ENCODE peak calls at places on chromosomes 16 and 17, in eight cellular contexts. One of them, this sample, is unnamed. For H3K27me3, the result is how much of the 10 kb centered on the place peaks cover.

GRCh38 chr16:11140466-11140865 is 115.5 kb downstream of the SOCS1 start:
- DNase-seq in cardiac muscle cell: no peak
- DNase-seq in Peyer's patch: no peak
- DNase-seq in dorsolateral prefrontal cortex: no peak
- DNase-seq in WERI-Rb-1: no peak
- DNase-seq in heart right ventricle: no peak
- DNase-seq in RWPE2: no peak
- DNase-seq in endodermal cell: peak
- DNase-seq in this sample: no peak

GRCh38 chr17:58515286-58515685 is 848 bp upstream of the MTMR4 start:
- DNase-seq in Peyer's patch: no peak
- DNase-seq in endodermal cell: no peak
- DNase-seq in heart right ventricle: no peak
- DNase-seq in RWPE2: no peak
- DNase-seq in WERI-Rb-1: no peak
- DNase-seq in cardiac muscle cell: no peak
- DNase-seq in dorsolateral prefrontal cortex: no peak
- DNase-seq in this sample: no peak

GRCh38 chr17:4998666-4999428 is 1.1 kb downstream of the KIF1C start:
- DNase-seq in Peyer's patch: peak
- DNase-seq in RWPE2: no peak
- DNase-seq in heart right ventricle: no peak
- DNase-seq in dorsolateral prefrontal cortex: no peak
- DNase-seq in cardiac muscle cell: no peak
- DNase-seq in endodermal cell: peak
- DNase-seq in WERI-Rb-1: no peak
- DNase-seq in this sample: no peak

GRCh38 chr17:1126801-1127550 is 52.8 kb downstream of the ABR start:
- DNase-seq in endodermal cell: no peak
- DNase-seq in Peyer's patch: no peak
- DNase-seq in RWPE2: no peak
- DNase-seq in dorsolateral prefrontal cortex: no peak
- DNase-seq in WERI-Rb-1: no peak
- DNase-seq in heart right ventricle: no peak
- DNase-seq in cardiac muscle cell: no peak
- DNase-seq in this sample: no peak

GRCh38 chr16:56389554-56389953 is 35.8 kb downstream of the AMFR start:
- DNase-seq in RWPE2: no peak
- DNase-seq in WERI-Rb-1: no peak
- DNase-seq in heart right ventricle: no peak
- DNase-seq in endodermal cell: no peak
- DNase-seq in dorsolateral prefrontal cortex: no peak
- DNase-seq in Peyer's patch: no peak
- DNase-seq in cardiac muscle cell: peak
- DNase-seq in this sample: peak

GRCh38 chr17:41492351-41492750 is 2.6 kb upstream of the KRT36 start:
- DNase-seq in Peyer's patch: no peak
- DNase-seq in dorsolateral prefrontal cortex: no peak
- DNase-seq in endodermal cell: no peak
- DNase-seq in heart right ventricle: no peak
- DNase-seq in cardiac muscle cell: peak
- DNase-seq in WERI-Rb-1: no peak
- DNase-seq in RWPE2: no peak
- DNase-seq in this sample: no peak

GRCh38 chr17:65438708-65439294 is 122.6 kb downstream of the AXIN2 start:
- DNase-seq in dorsolateral prefrontal cortex: no peak
- DNase-seq in WERI-Rb-1: no peak
- DNase-seq in RWPE2: no peak
- DNase-seq in endodermal cell: peak
- DNase-seq in cardiac muscle cell: no peak
- DNase-seq in Peyer's patch: no peak
- DNase-seq in heart right ventricle: no peak
- DNase-seq in this sample: no peak

GRCh38 chr16:74936902-74937560 is 47.9 kb downstream of the WDR59 start:
- DNase-seq in cardiac muscle cell: peak
- DNase-seq in dorsolateral prefrontal cortex: no peak
- DNase-seq in heart right ventricle: no peak
- DNase-seq in endodermal cell: no peak
- DNase-seq in Peyer's patch: no peak
- DNase-seq in RWPE2: no peak
- DNase-seq in WERI-Rb-1: no peak
- DNase-seq in this sample: peak

GRCh38 chr17:74856113-74856512 is 3.6 kb downstream of the GRIN2C start:
- DNase-seq in endodermal cell: no peak
- DNase-seq in Peyer's patch: no peak
- DNase-seq in heart right ventricle: no peak
- DNase-seq in RWPE2: no peak
- DNase-seq in dorsolateral prefrontal cortex: no peak
- DNase-seq in cardiac muscle cell: no peak
- DNase-seq in WERI-Rb-1: no peak
- DNase-seq in this sample: no peak

GRCh38 chr17:30920282-30920681 is 1.5 kb upstream of the ADAP2 start:
- DNase-seq in WERI-Rb-1: no peak
- DNase-seq in cardiac muscle cell: no peak
- DNase-seq in Peyer's patch: no peak
- DNase-seq in dorsolateral prefrontal cortex: no peak
- DNase-seq in RWPE2: no peak
- DNase-seq in heart right ventricle: peak
- DNase-seq in endodermal cell: peak
- DNase-seq in this sample: peak

GRCh38 chr16:8887952-8888560 is 5.9 kb downstream of the LITAFD start:
- DNase-seq in Peyer's patch: no peak
- DNase-seq in endodermal cell: no peak
- DNase-seq in WERI-Rb-1: no peak
- DNase-seq in RWPE2: no peak
- DNase-seq in heart right ventricle: peak
- DNase-seq in cardiac muscle cell: peak
- DNase-seq in dorsolateral prefrontal cortex: peak
- DNase-seq in this sample: no peak

GRCh38 chr16:20774703-20775362 is 11.0 kb downstream of the ACSM3 start:
- DNase-seq in RWPE2: peak
- DNase-seq in dorsolateral prefrontal cortex: no peak
- DNase-seq in heart right ventricle: peak
- DNase-seq in Peyer's patch: peak
- DNase-seq in cardiac muscle cell: peak
- DNase-seq in WERI-Rb-1: peak
- DNase-seq in endodermal cell: peak
- DNase-seq in this sample: peak

GRCh38 chr17:82801377-82801970 is 38.3 kb downstream of the ZNF750 start:
- DNase-seq in dorsolateral prefrontal cortex: no peak
- DNase-seq in cardiac muscle cell: no peak
- DNase-seq in RWPE2: no peak
- DNase-seq in heart right ventricle: no peak
- DNase-seq in endodermal cell: no peak
- DNase-seq in Peyer's patch: no peak
- DNase-seq in WERI-Rb-1: no peak
- DNase-seq in this sample: no peak

GRCh38 chr17:63659850-63660249 is 37.6 kb downstream of the MAP3K3 start:
- DNase-seq in WERI-Rb-1: no peak
- DNase-seq in RWPE2: no peak
- DNase-seq in Peyer's patch: no peak
- DNase-seq in endodermal cell: no peak
- DNase-seq in heart right ventricle: no peak
- DNase-seq in cardiac muscle cell: no peak
- DNase-seq in dorsolateral prefrontal cortex: no peak
- DNase-seq in this sample: no peak

GRCh38 chr17:39870776-39871175 is 2.8 kb downstream of the ZPBP2 start:
- DNase-seq in endodermal cell: no peak
- DNase-seq in cardiac muscle cell: no peak
- DNase-seq in dorsolateral prefrontal cortex: no peak
- DNase-seq in heart right ventricle: no peak
- DNase-seq in WERI-Rb-1: no peak
- DNase-seq in Peyer's patch: no peak
- DNase-seq in RWPE2: no peak
- DNase-seq in this sample: no peak

GRCh38 chr17:21113706-21114105 is 13.1 kb upstream of the DHRS7B start:
- DNase-seq in heart right ventricle: no peak
- DNase-seq in dorsolateral prefrontal cortex: no peak
- DNase-seq in Peyer's patch: no peak
- DNase-seq in WERI-Rb-1: no peak
- DNase-seq in endodermal cell: no peak
- DNase-seq in RWPE2: no peak
- DNase-seq in cardiac muscle cell: no peak
- DNase-seq in this sample: no peak

GRCh38 chr16:85395207-85395912 is 217.8 kb upstream of the GSE1 start:
- DNase-seq in WERI-Rb-1: peak
- DNase-seq in Peyer's patch: peak
- DNase-seq in dorsolateral prefrontal cortex: peak
- DNase-seq in heart right ventricle: peak
- DNase-seq in cardiac muscle cell: peak
- DNase-seq in RWPE2: peak
- DNase-seq in endodermal cell: no peak
- DNase-seq in this sample: peak

GRCh38 chr17:80109713-80110446 is 8.5 kb downstream of the GAA start:
- DNase-seq in dorsolateral prefrontal cortex: peak
- DNase-seq in Peyer's patch: peak
- DNase-seq in WERI-Rb-1: no peak
- DNase-seq in endodermal cell: no peak
- DNase-seq in heart right ventricle: no peak
- DNase-seq in cardiac muscle cell: no peak
- DNase-seq in RWPE2: peak
- DNase-seq in this sample: no peak

GRCh38 chr16:4847774-4848587 is 700 bp downstream of the UBN1 start:
- DNase-seq in RWPE2: no peak
- DNase-seq in Peyer's patch: peak
- DNase-seq in dorsolateral prefrontal cortex: peak
- DNase-seq in endodermal cell: peak
- DNase-seq in WERI-Rb-1: no peak
- DNase-seq in heart right ventricle: peak
- DNase-seq in cardiac muscle cell: peak
- DNase-seq in this sample: no peak

GRCh38 chr17:59399914-59400313 is 68.5 kb downstream of the YPEL2 start:
- DNase-seq in RWPE2: no peak
- DNase-seq in Peyer's patch: no peak
- DNase-seq in WERI-Rb-1: no peak
- DNase-seq in heart right ventricle: no peak
- DNase-seq in cardiac muscle cell: no peak
- DNase-seq in endodermal cell: no peak
- DNase-seq in dorsolateral prefrontal cortex: no peak
- DNase-seq in this sample: no peak

GRCh38 chr16:60203525-60204124 is 1469.5 kb upstream of the GOT2 start:
- DNase-seq in dorsolateral prefrontal cortex: no peak
- DNase-seq in RWPE2: no peak
- DNase-seq in endodermal cell: no peak
- DNase-seq in Peyer's patch: no peak
- DNase-seq in WERI-Rb-1: no peak
- DNase-seq in cardiac muscle cell: peak
- DNase-seq in heart right ventricle: no peak
- DNase-seq in this sample: no peak

GRCh38 chr17:71334041-71334781 is 786.6 kb upstream of the SOX9 start:
- DNase-seq in cardiac muscle cell: no peak
- DNase-seq in dorsolateral prefrontal cortex: no peak
- DNase-seq in heart right ventricle: no peak
- DNase-seq in WERI-Rb-1: no peak
- DNase-seq in Peyer's patch: no peak
- DNase-seq in endodermal cell: no peak
- DNase-seq in RWPE2: no peak
- DNase-seq in this sample: no peak

GRCh38 chr16:70429888-70430666 is 8.8 kb downstream of the ST3GAL2 start:
- DNase-seq in RWPE2: no peak
- DNase-seq in Peyer's patch: no peak
- DNase-seq in endodermal cell: no peak
- DNase-seq in cardiac muscle cell: no peak
- DNase-seq in heart right ventricle: no peak
- DNase-seq in dorsolateral prefrontal cortex: no peak
- DNase-seq in WERI-Rb-1: no peak
- DNase-seq in this sample: no peak

GRCh38 chr17:76726231-76726765 is at the start of gene JMJD6:
- DNase-seq in dorsolateral prefrontal cortex: peak
- DNase-seq in Peyer's patch: peak
- DNase-seq in endodermal cell: peak
- DNase-seq in WERI-Rb-1: peak
- DNase-seq in heart right ventricle: peak
- DNase-seq in cardiac muscle cell: peak
- DNase-seq in RWPE2: peak
- DNase-seq in this sample: peak

GRCh38 chr17:51869387-51869786 is 289.1 kb downstream of the CA10 start:
- DNase-seq in heart right ventricle: no peak
- DNase-seq in endodermal cell: peak
- DNase-seq in RWPE2: no peak
- DNase-seq in dorsolateral prefrontal cortex: no peak
- DNase-seq in Peyer's patch: no peak
- DNase-seq in cardiac muscle cell: peak
- DNase-seq in WERI-Rb-1: no peak
- DNase-seq in this sample: no peak

GRCh38 chr17:65086465-65086864 is 29.9 kb upstream of the GNA13 start:
- DNase-seq in dorsolateral prefrontal cortex: no peak
- DNase-seq in endodermal cell: no peak
- DNase-seq in cardiac muscle cell: no peak
- DNase-seq in heart right ventricle: no peak
- DNase-seq in Peyer's patch: no peak
- DNase-seq in RWPE2: no peak
- DNase-seq in WERI-Rb-1: no peak
- DNase-seq in this sample: no peak

GRCh38 chr17:8698142-8699050 is 46.2 kb downstream of the CCDC42 start:
- DNase-seq in cardiac muscle cell: peak
- DNase-seq in endodermal cell: peak
- DNase-seq in heart right ventricle: peak
- DNase-seq in dorsolateral prefrontal cortex: peak
- DNase-seq in Peyer's patch: peak
- DNase-seq in WERI-Rb-1: peak
- DNase-seq in RWPE2: no peak
- DNase-seq in this sample: peak

GRCh38 chr17:45821147-45821546 is 23.5 kb upstream of the SPPL2C start:
- DNase-seq in endodermal cell: no peak
- DNase-seq in heart right ventricle: no peak
- DNase-seq in cardiac muscle cell: no peak
- DNase-seq in dorsolateral prefrontal cortex: no peak
- DNase-seq in Peyer's patch: no peak
- DNase-seq in WERI-Rb-1: no peak
- DNase-seq in RWPE2: no peak
- DNase-seq in this sample: no peak
- H3K27me3 ChIP-seq in endodermal cell: under half
- H3K27me3 ChIP-seq in heart right ventricle: under half
- H3K27me3 ChIP-seq in cardiac muscle cell: under half
- H3K27me3 ChIP-seq in dorsolateral prefrontal cortex: under half
- H3K27me3 ChIP-seq in Peyer's patch: under half
- H3K27me3 ChIP-seq in WERI-Rb-1: under half
- H3K27me3 ChIP-seq in RWPE2: under half
- H3K27me3 ChIP-seq in this sample: under half

GRCh38 chr16:87062569-87063442 is 254.4 kb downstream of the C16orf95 start:
- DNase-seq in dorsolateral prefrontal cortex: no peak
- DNase-seq in RWPE2: no peak
- DNase-seq in Peyer's patch: peak
- DNase-seq in heart right ventricle: peak
- DNase-seq in endodermal cell: peak
- DNase-seq in cardiac muscle cell: peak
- DNase-seq in WERI-Rb-1: peak
- DNase-seq in this sample: no peak
- TF ChIP-seq CTCF in dorsolateral prefrontal cortex: peak
- TF ChIP-seq CTCF in RWPE2: peak
- TF ChIP-seq CTCF in Peyer's patch: no peak
- TF ChIP-seq CTCF in heart right ventricle: peak
- TF ChIP-seq CTCF in endodermal cell: peak
- TF ChIP-seq CTCF in cardiac muscle cell: peak
- TF ChIP-seq CTCF in WERI-Rb-1: peak
- TF ChIP-seq CTCF in this sample: peak

GRCh38 chr17:6077746-6078145 is 7.6 kb downstream of the WSCD1 start:
- DNase-seq in heart right ventricle: no peak
- DNase-seq in RWPE2: no peak
- DNase-seq in endodermal cell: no peak
- DNase-seq in WERI-Rb-1: peak
- DNase-seq in dorsolateral prefrontal cortex: no peak
- DNase-seq in cardiac muscle cell: no peak
- DNase-seq in Peyer's patch: no peak
- DNase-seq in this sample: no peak
- H3K4me3 ChIP-seq in heart right ventricle: no peak
- H3K4me3 ChIP-seq in RWPE2: no peak
- H3K4me3 ChIP-seq in endodermal cell: no peak
- H3K4me3 ChIP-seq in WERI-Rb-1: no peak
- H3K4me3 ChIP-seq in dorsolateral prefrontal cortex: no peak
- H3K4me3 ChIP-seq in cardiac muscle cell: no peak
- H3K4me3 ChIP-seq in Peyer's patch: no peak
- H3K4me3 ChIP-seq in this sample: no peak

GRCh38 chr17:33183487-33184026 is 109.5 kb downstream of the ASIC2 start:
- DNase-seq in RWPE2: no peak
- DNase-seq in endodermal cell: no peak
- DNase-seq in dorsolateral prefrontal cortex: no peak
- DNase-seq in Peyer's patch: no peak
- DNase-seq in WERI-Rb-1: no peak
- DNase-seq in heart right ventricle: no peak
- DNase-seq in cardiac muscle cell: no peak
- DNase-seq in this sample: no peak
- H3K27me3 ChIP-seq in RWPE2: under half
- H3K27me3 ChIP-seq in endodermal cell: under half
- H3K27me3 ChIP-seq in dorsolateral prefrontal cortex: under half
- H3K27me3 ChIP-seq in Peyer's patch: under half
- H3K27me3 ChIP-seq in WERI-Rb-1: half or more
- H3K27me3 ChIP-seq in heart right ventricle: under half
- H3K27me3 ChIP-seq in cardiac muscle cell: under half
- H3K27me3 ChIP-seq in this sample: under half

This sample was measured in AG04450.